ENCODE peak calls at places on chromosomes 5 and 9, in six cellular contexts. J is A549, U is IMR-90, P is kidney epithelial cell, Y is GM12865, A is activated B cell treated with CpG ODN at 0.5 μM for 24 hours. D is an unnamed sample.

GRCh38 chr9:33813712-33814641 is 3.0 kb upstream of the UBE2R2 start:
- DNase-seq in J (peak; percentile 62), U (peak; percentile 90), P (peak; percentile 55), Y (peak; percentile 66), A (no peak), D (no peak)

GRCh38 chr9:134371731-134372130 is 45.5 kb downstream of the RXRA start:
- DNase-seq in J (no peak), U (no peak), P (no peak), Y (no peak), A (no peak), D (peak; percentile 90)

GRCh38 chr5:7419846-7420245 is 23.9 kb downstream of the ADCY2 start:
- DNase-seq in J (no peak), U (no peak), P (no peak), Y (no peak), A (no peak), D (no peak)

GRCh38 chr9:114005371-114006154 is 72.5 kb downstream of the AMBP start:
- DNase-seq in J (no peak), U (no peak), P (no peak), Y (no peak), A (no peak), D (peak; percentile 23)

GRCh38 chr9:112699230-112699629 is 18.7 kb downstream of the INIP start:
- DNase-seq in J (no peak), U (no peak), P (no peak), Y (peak; percentile 68), A (no peak), D (no peak)

GRCh38 chr5:139738193-139738592 is 57.4 kb upstream of the PSD2 start:
- DNase-seq in J (no peak), U (no peak), P (no peak), Y (no peak), A (no peak), D (no peak)

GRCh38 chr5:123438902-123439301 is 15.7 kb upstream of the CEP120 start:
- DNase-seq in J (no peak), U (peak; percentile 28), P (no peak), Y (peak; percentile 50), A (no peak), D (no peak)

GRCh38 chr5:81638471-81638870 is 112.4 kb downstream of the SSBP2 start:
- DNase-seq in J (no peak), U (peak; percentile 7), P (no peak), Y (no peak), A (no peak), D (no peak)

GRCh38 chr9:27431573-27431972 is 92.5 kb upstream of the IFNK start:
- DNase-seq in J (no peak), U (no peak), P (no peak), Y (no peak), A (no peak), D (no peak)

GRCh38 chr5:143016777-143017374 is 246.7 kb downstream of the ARHGAP26 start:
- DNase-seq in J (no peak), U (peak; percentile 75), P (no peak), Y (peak; percentile 82), A (no peak), D (no peak)

GRCh38 chr5:158272409-158272808 is 413.5 kb upstream of the CLINT1 start:
- DNase-seq in J (no peak), U (no peak), P (no peak), Y (no peak), A (no peak), D (no peak)

GRCh38 chr5:60494635-60495034 is 205.3 kb downstream of the DEPDC1B start:
- DNase-seq in J (no peak), U (no peak), P (no peak), Y (peak; percentile 54), A (no peak), D (no peak)

GRCh38 chr9:94167055-94167346 is 82.7 kb downstream of the PTPDC1 start:
- DNase-seq in J (no peak), U (no peak), P (no peak), Y (no peak), A (no peak), D (no peak)

GRCh38 chr9:3946840-3947239 is 353.0 kb downstream of the GLIS3 start:
- DNase-seq in J (no peak), U (no peak), P (no peak), Y (no peak), A (no peak), D (no peak)

GRCh38 chr5:36459191-36460135 is 146.9 kb upstream of the SLC1A3 start:
- DNase-seq in J (no peak), U (no peak), P (no peak), Y (peak; percentile 17), A (no peak), D (no peak)
- TF ChIP-seq CTCF in J (peak; percentile 13), U (no peak), P (peak; percentile 31), Y (peak; percentile 40), A (no peak), D (peak; percentile 56)

DNA sequence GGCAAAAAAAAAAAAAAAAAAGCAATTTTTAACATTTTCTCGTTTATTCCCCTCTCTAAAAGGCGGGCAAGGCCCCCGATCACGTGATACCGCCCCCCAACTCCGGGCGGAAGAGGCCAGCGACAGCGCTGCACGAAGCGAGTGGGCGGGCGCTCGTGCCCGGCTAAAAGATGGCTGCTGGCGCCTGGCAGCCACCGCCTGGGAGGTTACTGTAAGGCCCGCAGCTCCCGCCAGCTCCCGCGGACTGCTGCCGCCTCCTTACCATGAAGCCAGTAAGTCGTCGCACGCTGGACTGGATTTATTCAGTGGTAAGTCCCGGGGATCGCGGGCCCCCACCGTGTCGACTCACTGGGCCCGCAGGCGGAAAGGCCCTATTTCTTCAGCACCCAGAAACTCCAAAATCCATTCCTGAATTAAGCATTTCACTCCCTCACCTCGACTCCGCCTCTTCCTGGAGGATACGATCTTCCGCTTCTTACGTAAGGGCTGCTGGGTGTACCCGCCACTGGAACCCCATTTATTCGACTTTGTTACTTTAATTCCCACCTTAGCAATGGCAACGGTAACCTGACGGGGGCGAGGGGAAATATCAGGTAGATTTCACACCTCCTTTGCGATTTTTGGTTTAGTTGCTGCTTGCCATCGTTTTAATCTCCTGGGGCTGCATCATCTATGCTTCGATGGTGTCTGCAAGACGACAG is at the start of the genes SMIM27 and TOPORS:
- DNase-seq in J (peak; percentile 90), U (peak; percentile 88), P (peak; percentile 67), Y (peak; percentile 94), A (peak; percentile 79), D (peak; percentile 84)
- TF ChIP-seq CTCF in J (no peak), U (no peak), P (no peak), Y (no peak), A (no peak), D (no peak)

DNA sequence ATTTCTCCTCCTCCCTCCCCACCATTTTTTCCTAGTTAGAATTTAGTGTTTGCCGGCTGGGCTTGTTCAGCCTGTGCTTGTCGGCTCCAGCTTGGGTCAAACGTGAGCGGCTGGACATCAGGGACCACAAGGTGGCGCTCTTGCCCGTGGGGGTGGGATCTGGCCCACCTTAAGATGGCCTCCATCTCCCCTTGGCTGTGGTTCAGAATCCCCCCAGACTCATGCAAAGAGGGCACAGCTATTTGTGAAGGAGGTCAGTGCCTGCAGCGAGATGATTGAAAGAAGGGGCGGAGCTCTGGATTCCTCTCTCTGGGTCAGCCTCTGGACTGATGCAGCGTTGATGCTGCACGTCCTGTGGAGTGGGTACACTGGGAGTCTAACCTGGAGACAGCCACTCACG is 283.3 kb upstream of the TUT7 start:
- DNase-seq in J (no peak), U (peak; percentile 39), P (no peak), Y (peak; percentile 19), A (no peak), D (no peak)
- TF ChIP-seq CTCF in J (peak; percentile 26), U (peak; percentile 62), P (peak; percentile 89), Y (peak; percentile 44), A (no peak), D (peak; percentile 63)

GRCh38 chr9:89917861-89918260 is 313.0 kb downstream of the GADD45G start:
- DNase-seq in J (no peak), U (no peak), P (no peak), Y (no peak), A (no peak), D (no peak)

GRCh38 chr9:89920901-89921300 is 316.1 kb downstream of the GADD45G start:
- DNase-seq in J (no peak), U (no peak), P (no peak), Y (no peak), A (no peak), D (no peak)

GRCh38 chr9:89922099-89922498 is 317.3 kb downstream of the GADD45G start:
- DNase-seq in J (no peak), U (no peak), P (no peak), Y (no peak), A (no peak), D (no peak)

GRCh38 chr9:89920131-89920530 is 315.3 kb downstream of the GADD45G start:
- DNase-seq in J (no peak), U (no peak), P (no peak), Y (no peak), A (no peak), D (no peak)

GRCh38 chr9:89919171-89919681 is 314.4 kb downstream of the GADD45G start:
- DNase-seq in J (no peak), U (no peak), P (no peak), Y (peak; percentile 57), A (no peak), D (no peak)
- TF ChIP-seq CTCF in J (no peak), U (no peak), P (no peak), Y (peak; percentile 52), A (no peak), D (no peak)

DNA sequence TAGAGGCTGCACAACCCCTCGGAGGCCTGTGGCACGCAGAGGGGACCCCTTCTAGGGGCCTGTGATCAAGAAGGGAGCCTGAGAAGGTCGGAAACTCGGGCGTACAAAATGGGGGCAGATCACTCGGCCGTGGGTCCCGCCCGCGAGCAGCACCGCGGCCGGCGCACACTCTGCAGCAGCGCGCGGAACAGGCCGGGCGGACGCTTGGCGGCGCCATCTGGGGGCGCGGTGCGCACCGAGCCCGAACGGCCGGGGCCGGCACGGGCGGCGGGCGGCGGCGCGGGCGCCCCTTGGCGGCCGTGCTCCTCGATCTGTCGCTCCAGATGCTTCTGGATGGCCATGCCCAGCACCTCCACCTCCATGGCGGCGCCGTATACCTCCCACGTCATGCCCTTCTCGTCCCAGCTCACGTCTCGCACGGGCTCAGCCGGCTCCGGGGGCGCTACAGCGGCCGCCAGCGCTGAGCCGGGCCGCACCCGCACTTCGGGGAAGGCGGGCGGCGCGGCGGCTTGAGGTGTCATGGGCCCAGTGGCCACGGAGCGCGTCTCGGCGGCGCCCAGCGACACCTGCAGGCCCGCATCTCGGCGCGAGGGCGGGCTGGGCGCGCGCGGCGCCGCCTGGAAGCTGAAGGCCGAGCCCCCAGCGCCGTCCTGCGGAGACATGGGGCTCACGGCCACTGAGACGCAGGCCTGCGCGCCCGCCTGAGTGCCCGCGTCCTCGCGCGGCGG is 13.1 kb downstream of the GPRIN1 start:
- DNase-seq in J (no peak), U (no peak), P (no peak), Y (peak; percentile 13), A (peak; percentile 44), D (peak; percentile 70)
- TF ChIP-seq CTCF in J (no peak), U (no peak), P (no peak), Y (no peak), A (no peak), D (peak; percentile 28)

GRCh38 chr5:65925601-65926275 is 637 bp upstream of the ERBIN start:
- DNase-seq in J (peak; percentile 69), U (peak; percentile 85), P (no peak), Y (peak; percentile 92), A (peak; percentile 82), D (peak; percentile 80)
- TF ChIP-seq CTCF in J (peak; percentile 56), U (peak; percentile 51), P (peak; percentile 8), Y (peak; percentile 39), A (no peak), D (peak; percentile 82)